ENCODE peak calls at places on chromosomes 6 and 20, in six cellular contexts. V is HCT116, Z is H1, E is K562, U is HepG2, S is GM12878. N is an unnamed sample.

GRCh38 chr6:2524090-2524489 is 226.6 kb downstream of the MYLK4 start:
- DNase-seq in V (no peak), Z (no peak), E (no peak), U (peak), S (no peak), N (peak)

GRCh38 chr20:2693286-2693995 is 861 bp downstream of the EBF4 start:
- DNase-seq in V (no peak), Z (peak), E (peak), U (no peak), S (no peak), N (no peak)

GRCh38 chr6:100426241-100426640 is 38.5 kb downstream of the SIM1 start:
- DNase-seq in V (no peak), Z (no peak), E (no peak), U (no peak), S (no peak), N (no peak)

GRCh38 chr6:384898-385297 is 6.7 kb upstream of the IRF4 start:
- DNase-seq in V (no peak), Z (no peak), E (no peak), U (no peak), S (no peak), N (no peak)

GRCh38 chr6:141123084-141123483 is 1009.6 kb upstream of the GJE1 start:
- DNase-seq in V (no peak), Z (no peak), E (no peak), U (no peak), S (no peak), N (no peak)

GRCh38 chr20:54250691-54251090 is 42.8 kb downstream of the PFDN4 start:
- DNase-seq in V (no peak), Z (no peak), E (no peak), U (no peak), S (no peak), N (no peak)

GRCh38 chr6:45502446-45502845 is 124.7 kb upstream of the SUPT3H start:
- DNase-seq in V (no peak), Z (no peak), E (no peak), U (no peak), S (no peak), N (no peak)

GRCh38 chr6:148272597-148272996 is 70.0 kb upstream of the SASH1 start:
- DNase-seq in V (no peak), Z (no peak), E (no peak), U (no peak), S (no peak), N (no peak)

GRCh38 chr6:114564302-114564933 is 221.6 kb upstream of the HS3ST5 start:
- DNase-seq in V (no peak), Z (no peak), E (no peak), U (no peak), S (no peak), N (no peak)

GRCh38 chr6:154689654-154690053 is 43.6 kb upstream of the SCAF8 start:
- DNase-seq in V (no peak), Z (no peak), E (no peak), U (no peak), S (no peak), N (no peak)
- TF ChIP-seq ZNF274 in V (no peak), Z (no peak), E (no peak), U (no peak), S (no peak), N (no peak)

DNA sequence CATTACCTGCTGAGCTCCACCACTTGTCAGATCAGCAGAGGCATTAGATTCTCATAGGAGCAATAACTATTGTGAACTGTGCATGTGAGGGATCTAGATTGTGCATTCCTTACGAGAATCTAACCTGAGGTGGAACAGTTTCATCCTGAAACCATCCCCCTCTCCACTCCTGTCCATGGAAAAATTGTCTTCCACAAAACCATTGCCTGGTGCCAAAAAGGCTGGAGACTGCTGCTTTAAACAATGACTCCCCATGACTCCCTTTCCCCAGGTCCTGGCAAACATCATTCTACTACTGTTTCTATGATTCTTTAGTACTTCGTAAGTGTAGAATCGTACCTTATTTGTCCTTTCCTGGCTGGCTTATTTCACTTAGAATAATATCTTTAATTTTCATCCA is 9.7 kb upstream of the DYNLRB1 start:
- DNase-seq in V (no peak), Z (no peak), E (no peak), U (no peak), S (no peak), N (no peak)
- TF ChIP-seq ZNF274 in V (no peak), Z (no peak), E (no peak), U (no peak), S (no peak), N (no peak)

GRCh38 chr20:51784299-51784698 is 16.1 kb upstream of the ATP9A start:
- DNase-seq in V (no peak), Z (no peak), E (no peak), U (no peak), S (no peak), N (no peak)
- TF ChIP-seq ZNF274 in V (no peak), Z (no peak), E (no peak), U (no peak), S (no peak), N (no peak)

GRCh38 chr6:26576929-26577719 is 19.6 kb upstream of the ABT1 start:
- DNase-seq in V (peak), Z (peak), E (peak), U (peak), S (no peak), N (peak)
- TF ChIP-seq ZNF274 in V (no peak), Z (no peak), E (no peak), U (no peak), S (no peak), N (no peak)

GRCh38 chr6:113050010-113050893 is 703.1 kb downstream of the RFPL4B start:
- DNase-seq in V (no peak), Z (no peak), E (no peak), U (no peak), S (no peak), N (no peak)
- TF ChIP-seq ZNF274 in V (no peak), Z (no peak), E (no peak), U (no peak), S (no peak), N (no peak)

DNA sequence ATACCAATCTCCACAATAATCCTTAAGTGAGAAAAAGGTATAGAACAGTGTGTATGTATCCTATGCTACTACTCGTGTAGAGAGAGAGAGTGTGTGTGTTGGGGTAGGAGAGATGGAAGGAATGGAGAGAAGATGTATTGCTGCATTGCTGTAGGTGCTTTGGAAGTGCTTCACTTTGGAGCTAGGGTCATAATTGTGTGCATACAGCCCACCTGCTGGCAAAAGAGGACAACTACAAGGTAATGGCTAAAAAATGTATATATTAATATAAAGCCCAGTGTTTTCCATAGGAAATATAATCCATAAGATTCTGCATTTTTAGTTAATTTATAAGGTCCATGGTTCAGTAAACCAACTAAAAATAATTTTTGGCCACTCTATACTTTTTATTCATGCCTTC is 36.1 kb downstream of the SERAC1 start:
- DNase-seq in V (no peak), Z (no peak), E (peak), U (peak), S (no peak), N (no peak)
- TF ChIP-seq ZNF274 in V (no peak), Z (no peak), E (no peak), U (no peak), S (no peak), N (no peak)